ENCODE peak calls at places on chromosome 22, in five cellular contexts. K is H9, R is neuronal stem cell, B is IMR-90, Z is mesendoderm. A is an unnamed sample.

GRCh38 chr22:20438678-20439492 is 1.3 kb upstream of the SCARF2 start:
- DNase-seq in R (no peak), K (peak; percentile 57), Z (peak; percentile 53), B (no peak), A (no peak)

GRCh38 chr22:36193171-36193570 is 8.4 kb downstream of the APOL4 start:
- DNase-seq in K (no peak), R (no peak), Z (no peak), B (no peak), A (no peak)

GRCh38 chr22:25364736-25365241 is 145.3 kb downstream of the CRYBB2 start:
- DNase-seq in R (no peak), K (no peak), Z (no peak), B (peak; percentile 20), A (no peak)

GRCh38 chr22:35172452-35172851 is 84.8 kb upstream of the HMGXB4 start:
- DNase-seq in K (no peak), R (no peak), B (no peak), Z (no peak), A (no peak)

GRCh38 chr22:20989323-20990138 is 7.4 kb downstream of the LZTR1 start:
- DNase-seq in K (no peak), R (no peak), B (peak; percentile 33), Z (no peak), A (no peak)

GRCh38 chr22:21632237-21632895 is at the start of gene CCDC116:
- DNase-seq in Z (peak; percentile 63), R (no peak), B (no peak), K (peak; percentile 77), A (peak; percentile 73)

GRCh38 chr22:42214625-42215415 is 55.6 kb downstream of the TCF20 start:
- DNase-seq in Z (peak; percentile 32), B (no peak), K (no peak), R (no peak), A (no peak)

GRCh38 chr22:20964799-20965103 is 2.3 kb upstream of the AIFM3 start:
- DNase-seq in B (no peak), K (no peak), R (no peak), Z (no peak), A (no peak)

GRCh38 chr22:28034760-28035401 is 115.8 kb upstream of the PITPNB start:
- DNase-seq in Z (no peak), K (no peak), B (peak; percentile 59), R (no peak), A (no peak)

GRCh38 chr22:41048791-41049717 is 43.3 kb upstream of the EP300 start:
- DNase-seq in B (peak; percentile 80), Z (peak; percentile 85), R (peak; percentile 32), K (peak; percentile 75), A (no peak)

GRCh38 chr22:42450862-42451261 is 18.7 kb upstream of the NFAM1 start:
- DNase-seq in R (no peak), B (no peak), K (no peak), Z (no peak), A (no peak)

GRCh38 chr22:41917906-41918791 is 3.3 kb upstream of the SHISA8 start:
- DNase-seq in B (peak; percentile 63), R (no peak), Z (no peak), K (no peak), A (no peak)

GRCh38 chr22:39932918-39933649 is 27.1 kb upstream of the TMA7B start:
- DNase-seq in K (peak; percentile 84), Z (peak; percentile 91), R (peak; percentile 69), B (no peak), A (peak; percentile 78)

GRCh38 chr22:29266564-29267461 is 968 bp downstream of the RHBDD3 start:
- DNase-seq in K (no peak), R (no peak), B (peak; percentile 11), Z (peak; percentile 72), A (no peak)

GRCh38 chr22:47165998-47166397 is 403.5 kb downstream of the TBC1D22A start:
- DNase-seq in B (no peak), R (no peak), Z (no peak), K (peak; percentile 12), A (no peak)

DNA sequence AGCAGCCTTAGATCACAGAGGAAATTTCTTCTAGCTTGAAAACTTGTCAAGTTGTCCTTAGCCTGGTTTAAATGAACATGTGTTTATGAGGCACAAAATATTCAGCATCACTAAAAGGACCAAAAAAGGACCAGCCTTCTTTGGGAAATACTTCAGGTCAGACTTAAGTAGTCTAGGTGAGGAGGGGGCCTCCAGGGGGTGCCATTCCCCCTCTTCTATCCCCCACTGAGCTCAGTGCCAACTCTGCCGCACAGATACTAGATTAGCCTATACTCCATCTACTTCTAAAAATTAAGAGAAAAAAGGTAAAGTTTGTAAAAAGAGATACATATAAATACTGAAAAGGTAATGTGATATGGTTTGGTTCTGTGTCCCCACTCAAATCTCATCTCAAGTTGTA is 20.6 kb downstream of the CLTCL1 start:
- DNase-seq in Z (no peak), R (no peak), B (no peak), K (no peak), A (no peak)
- H3K27ac ChIP-seq in Z (no peak overlapping the region), R (no peak overlapping the region), B (no peak overlapping the region), K (no peak overlapping the region), A (no peak overlapping the region)

GRCh38 chr22:18056802-18057474 is 20.9 kb upstream of the PEX26 start:
- DNase-seq in Z (no peak), R (no peak), B (no peak), K (no peak), A (no peak)

GRCh38 chr22:18057568-18058209 is 20.1 kb upstream of the PEX26 start:
- DNase-seq in B (peak; percentile 100), Z (no peak), K (no peak), R (no peak), A (no peak)

GRCh38 chr22:18058770-18059169 is 19.0 kb upstream of the PEX26 start:
- DNase-seq in B (no peak), R (no peak), K (no peak), Z (no peak), A (no peak)

GRCh38 chr22:18056161-18056666 is 21.6 kb upstream of the PEX26 start:
- DNase-seq in R (no peak), B (peak; percentile 76), K (no peak), Z (no peak), A (no peak)

GRCh38 chr22:18055619-18056160 is 22.1 kb upstream of the PEX26 start:
- DNase-seq in Z (no peak), K (no peak), R (no peak), B (no peak), A (no peak)
- H2AK5ac ChIP-seq in Z (no peak overlapping the region), K (no peak overlapping the region), R (no peak overlapping the region), B (peak overlapping the region; percentile 71), A (no peak overlapping the region)

GRCh38 chr22:48827228-48827810 is 1000.4 kb downstream of the BRD1 start:
- DNase-seq in Z (no peak), R (no peak), K (no peak), B (no peak), A (peak; percentile 39)

GRCh38 chr22:48832592-48832991 is 995.1 kb downstream of the BRD1 start:
- DNase-seq in K (no peak), Z (no peak), B (no peak), R (no peak), A (no peak)

GRCh38 chr22:48828688-48829087 is 999.0 kb downstream of the BRD1 start:
- DNase-seq in Z (no peak), K (no peak), R (no peak), B (no peak), A (no peak)

GRCh38 chr22:48827904-48828555 is 999.6 kb downstream of the BRD1 start:
- DNase-seq in R (no peak), K (no peak), Z (no peak), B (no peak), A (peak; percentile 39)

GRCh38 chr22:48829908-48830307 is 997.8 kb downstream of the BRD1 start:
- DNase-seq in R (no peak), B (no peak), K (no peak), Z (no peak), A (no peak)
- H3K27ac ChIP-seq in R (no peak overlapping the region), B (no peak overlapping the region), K (no peak overlapping the region), Z (no peak overlapping the region), A (no peak overlapping the region)

DNA sequence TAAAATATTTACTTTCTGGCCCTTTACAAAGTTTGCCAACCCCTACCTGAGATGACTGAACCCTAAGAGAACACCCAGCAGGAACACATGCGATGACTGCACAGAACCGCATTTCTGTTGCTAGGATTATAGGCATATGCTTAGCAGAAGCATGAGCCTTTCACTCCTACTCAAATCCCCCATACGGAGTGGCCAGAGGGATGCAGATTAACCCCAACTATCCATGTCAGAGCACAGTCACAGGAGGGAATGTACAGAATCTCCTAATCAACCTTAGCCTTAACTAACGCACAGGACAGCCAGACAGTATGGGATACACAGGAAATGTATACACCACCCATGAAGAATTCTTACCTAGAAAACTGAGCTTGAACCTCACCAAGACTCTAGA is 6.2 kb downstream of the HPS4 start:
- DNase-seq in R (no peak), Z (no peak), B (no peak), K (no peak), A (no peak)
- H2AK5ac ChIP-seq in R (no peak overlapping the region), Z (no peak overlapping the region), B (no peak overlapping the region), K (no peak overlapping the region), A (no peak overlapping the region)

GRCh38 chr22:38312261-38312800 is 4.9 kb downstream of the CSNK1E start:
- DNase-seq in Z (no peak), R (no peak), K (no peak), B (peak; percentile 42), A (no peak)
- H3K27ac ChIP-seq in Z (no peak overlapping the region), R (peak overlapping the region; percentile 2), K (no peak overlapping the region), B (peak overlapping the region; percentile 94), A (no peak overlapping the region)

DNA sequence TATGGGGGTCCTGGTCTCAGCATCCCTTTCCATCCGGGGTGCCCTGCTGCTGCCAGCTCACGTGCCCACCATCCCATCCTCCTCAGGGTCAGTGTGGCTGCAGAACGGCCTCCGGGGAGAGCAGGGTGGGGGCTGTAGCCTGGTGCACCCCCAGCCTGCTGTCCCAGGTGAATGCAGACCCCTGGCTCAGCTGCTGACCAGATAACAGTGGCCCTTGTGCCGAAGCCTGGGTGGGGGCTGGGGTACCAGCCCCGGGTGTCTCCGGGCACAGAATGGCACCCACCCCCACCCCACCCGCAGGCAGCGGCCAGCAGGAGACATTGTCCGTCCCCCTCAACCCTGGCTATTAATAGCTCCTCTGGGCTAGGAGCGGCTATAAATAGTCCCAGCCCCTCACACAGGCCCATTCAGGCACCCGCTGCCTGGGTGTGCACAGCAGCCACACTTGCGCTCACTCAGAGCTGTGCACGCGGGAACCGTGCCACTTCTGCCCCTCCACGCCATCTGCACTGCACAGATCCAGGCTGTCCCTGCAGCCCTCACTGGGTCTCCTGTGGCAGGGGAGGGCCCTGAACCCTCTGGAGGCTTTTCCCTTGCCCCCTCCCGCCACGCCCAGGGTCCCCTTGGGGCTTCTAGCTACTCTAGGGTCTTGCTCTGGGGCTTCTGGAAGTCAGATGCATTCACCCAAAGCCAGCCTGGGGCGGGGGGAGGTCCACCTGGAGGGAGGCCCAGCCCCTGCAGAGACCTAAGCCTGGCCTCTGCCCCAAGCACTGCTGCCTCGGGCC is 18.7 kb downstream of the CRELD2 start:
- DNase-seq in R (no peak), B (no peak), Z (no peak), K (no peak), A (no peak)
- H2AK5ac ChIP-seq in R (peak overlapping the region; percentile 98), B (peak overlapping the region; percentile 60), Z (no peak overlapping the region), K (no peak overlapping the region), A (peak overlapping the region; percentile 53)

GRCh38 chr22:45172872-45173585 is 9.3 kb downstream of the NUP50 start:
- DNase-seq in K (no peak), Z (no peak), R (no peak), B (no peak), A (no peak)
- H3K27ac ChIP-seq in K (no peak overlapping the region), Z (no peak overlapping the region), R (no peak overlapping the region), B (no peak overlapping the region), A (no peak overlapping the region)

A was measured in H1.